ENCODE peak calls at places on chromosomes 12 and 14, in ten cellular contexts. One of them, this sample, is unnamed.

GRCh38 chr14:74860899-74861733 is 14.8 kb downstream of the PROX2 start:
- DNase-seq in transverse colon: peak
- DNase-seq in activated CD4-positive, alpha-beta T cell treated with anti-CD3 and anti-CD28 coated beads, Interleukin-2, amount 50 U/mL, for 24 hours: peak
- DNase-seq in HT1080: peak
- DNase-seq in left colon: peak
- DNase-seq in NCI-H1092: peak
- DNase-seq in NCI-H1694: peak
- DNase-seq in NCI-H510A: peak
- DNase-seq in IMR-90: peak
- DNase-seq in Kasumi-1: peak
- DNase-seq in this sample: peak

GRCh38 chr14:71659165-71659564 is 273.1 kb upstream of the RGS6 start:
- DNase-seq in transverse colon: no peak
- DNase-seq in activated CD4-positive, alpha-beta T cell treated with anti-CD3 and anti-CD28 coated beads, Interleukin-2, amount 50 U/mL, for 24 hours: no peak
- DNase-seq in HT1080: peak
- DNase-seq in left colon: no peak
- DNase-seq in NCI-H1092: no peak
- DNase-seq in NCI-H1694: no peak
- DNase-seq in NCI-H510A: no peak
- DNase-seq in IMR-90: peak
- DNase-seq in Kasumi-1: no peak
- DNase-seq in this sample: peak

GRCh38 chr12:124497039-124497438 is 70.4 kb downstream of the NCOR2 start:
- DNase-seq in transverse colon: no peak
- DNase-seq in activated CD4-positive, alpha-beta T cell treated with anti-CD3 and anti-CD28 coated beads, Interleukin-2, amount 50 U/mL, for 24 hours: no peak
- DNase-seq in HT1080: peak
- DNase-seq in left colon: no peak
- DNase-seq in NCI-H1092: no peak
- DNase-seq in NCI-H1694: no peak
- DNase-seq in NCI-H510A: no peak
- DNase-seq in IMR-90: peak
- DNase-seq in Kasumi-1: no peak
- DNase-seq in this sample: peak

GRCh38 chr14:80930836-80931389 is 10.6 kb downstream of the CEP128 start:
- DNase-seq in transverse colon: peak
- DNase-seq in activated CD4-positive, alpha-beta T cell treated with anti-CD3 and anti-CD28 coated beads, Interleukin-2, amount 50 U/mL, for 24 hours: peak
- DNase-seq in HT1080: peak
- DNase-seq in left colon: no peak
- DNase-seq in NCI-H1092: no peak
- DNase-seq in NCI-H1694: no peak
- DNase-seq in NCI-H510A: no peak
- DNase-seq in IMR-90: peak
- DNase-seq in Kasumi-1: peak
- DNase-seq in this sample: peak

GRCh38 chr12:47068539-47068938 is 10.9 kb upstream of the PCED1B start:
- DNase-seq in transverse colon: no peak
- DNase-seq in activated CD4-positive, alpha-beta T cell treated with anti-CD3 and anti-CD28 coated beads, Interleukin-2, amount 50 U/mL, for 24 hours: no peak
- DNase-seq in HT1080: peak
- DNase-seq in left colon: no peak
- DNase-seq in NCI-H1092: no peak
- DNase-seq in NCI-H1694: no peak
- DNase-seq in NCI-H510A: no peak
- DNase-seq in IMR-90: no peak
- DNase-seq in Kasumi-1: no peak
- DNase-seq in this sample: peak

GRCh38 chr12:101945361-101946232 is 68.2 kb downstream of the DRAM1 start:
- DNase-seq in transverse colon: peak
- DNase-seq in activated CD4-positive, alpha-beta T cell treated with anti-CD3 and anti-CD28 coated beads, Interleukin-2, amount 50 U/mL, for 24 hours: no peak
- DNase-seq in HT1080: no peak
- DNase-seq in left colon: no peak
- DNase-seq in NCI-H1092: no peak
- DNase-seq in NCI-H1694: no peak
- DNase-seq in NCI-H510A: peak
- DNase-seq in IMR-90: peak
- DNase-seq in Kasumi-1: no peak
- DNase-seq in this sample: peak

GRCh38 chr12:27382126-27382795 is 49.6 kb downstream of the BMAL2 start:
- DNase-seq in transverse colon: no peak
- DNase-seq in activated CD4-positive, alpha-beta T cell treated with anti-CD3 and anti-CD28 coated beads, Interleukin-2, amount 50 U/mL, for 24 hours: no peak
- DNase-seq in HT1080: no peak
- DNase-seq in left colon: no peak
- DNase-seq in NCI-H1092: no peak
- DNase-seq in NCI-H1694: no peak
- DNase-seq in NCI-H510A: no peak
- DNase-seq in IMR-90: no peak
- DNase-seq in Kasumi-1: no peak
- DNase-seq in this sample: peak

GRCh38 chr14:62126885-62127478 is 364.8 kb downstream of the SNAPC1 start:
- DNase-seq in transverse colon: no peak
- DNase-seq in activated CD4-positive, alpha-beta T cell treated with anti-CD3 and anti-CD28 coated beads, Interleukin-2, amount 50 U/mL, for 24 hours: peak
- DNase-seq in HT1080: peak
- DNase-seq in left colon: no peak
- DNase-seq in NCI-H1092: peak
- DNase-seq in NCI-H1694: peak
- DNase-seq in NCI-H510A: peak
- DNase-seq in IMR-90: peak
- DNase-seq in Kasumi-1: peak
- DNase-seq in this sample: peak

This sample was measured in EH.